ENCODE peak calls at places on chromosomes 4 and X, in five cellular contexts. H is K562, E is SK-N-SH, N is GM12892, S is GM12878. D is an unnamed sample.

GRCh38 chr4:6466756-6467381 is 5.5 kb downstream of the PPP2R2C start:
- DNase-seq in H (no peak), E (no peak), S (no peak), N (no peak), D (no peak)

GRCh38 chrX:40299028-40299479 is 201.3 kb upstream of the BCOR start:
- DNase-seq in H (peak), N (no peak), S (no peak), E (peak), D (no peak)

GRCh38 chr4:76584235-76585152 is 149.5 kb downstream of the SHROOM3 start:
- DNase-seq in N (no peak), S (no peak), H (no peak), E (no peak), D (no peak)

GRCh38 chr4:105807496-105807895 is 87.8 kb upstream of the NPNT start:
- DNase-seq in S (no peak), E (no peak), H (no peak), N (no peak), D (no peak)

GRCh38 chr4:5933996-5934831 is 41.3 kb upstream of the CRMP1 start:
- DNase-seq in S (no peak), E (no peak), N (no peak), H (no peak), D (no peak)

GRCh38 chrX:51461053-51462050 is 35.0 kb downstream of the NUDT11 start:
- DNase-seq in N (no peak), S (no peak), H (peak), E (peak), D (no peak)

GRCh38 chr4:41646862-41647261 is 101.7 kb downstream of the PHOX2B start:
- DNase-seq in N (no peak), H (no peak), E (no peak), S (no peak), D (no peak)

GRCh38 chr4:88112856-88113255 is 45.6 kb downstream of the ABCG2 start:
- DNase-seq in N (no peak), S (no peak), E (no peak), H (no peak), D (no peak)

GRCh38 chr4:91958651-91959050 is 345.1 kb upstream of the GRID2 start:
- DNase-seq in N (no peak), E (peak), S (no peak), H (no peak), D (no peak)

GRCh38 chr4:145935253-145936141 is 3.1 kb downstream of the ZNF827 start:
- DNase-seq in N (peak), S (peak), H (no peak), E (peak), D (no peak)

GRCh38 chr4:55258152-55258863 is 87.7 kb upstream of the SRD5A3 start:
- DNase-seq in E (no peak), N (no peak), S (no peak), H (no peak), D (no peak)

GRCh38 chr4:125387770-125388169 is 73.0 kb downstream of the FAT4 start:
- DNase-seq in N (no peak), H (no peak), S (no peak), E (no peak), D (no peak)

GRCh38 chrX:69137371-69137881 is 27.8 kb downstream of the PJA1 start:
- DNase-seq in E (no peak), N (no peak), H (no peak), S (no peak), D (no peak)

GRCh38 chrX:139094671-139095592 is 383.4 kb upstream of the FGF13 start:
- DNase-seq in S (no peak), N (no peak), E (no peak), H (no peak), D (no peak)

GRCh38 chrX:133183806-133184205 is 34.3 kb downstream of the TFDP3 start:
- DNase-seq in E (no peak), N (no peak), S (no peak), H (no peak), D (no peak)

GRCh38 chr4:122625156-122625555 is 4.3 kb upstream of the IL21 start:
- DNase-seq in H (no peak), N (no peak), S (no peak), E (no peak), D (no peak)

GRCh38 chr4:60923075-60923474 is 277.1 kb upstream of the ADGRL3 start:
- DNase-seq in H (no peak), E (no peak), N (no peak), S (no peak), D (no peak)

GRCh38 chr4:152352645-152353116 is 183.2 kb downstream of the FBXW7 start:
- DNase-seq in H (peak), E (peak), S (peak), N (no peak), D (peak)

GRCh38 chr4:128288689-128289106 is 1.1 kb upstream of the PGRMC2 start:
- DNase-seq in S (peak), N (no peak), E (no peak), H (no peak), D (no peak)

GRCh38 chrX:153361781-153362397 is 27.9 kb downstream of the ZNF275 start:
- DNase-seq in S (no peak), H (no peak), E (no peak), N (no peak), D (no peak)

GRCh38 chr4:25110653-25111329 is 49.5 kb downstream of the SEPSECS start:
- DNase-seq in N (no peak), H (no peak), S (no peak), E (no peak), D (no peak)

GRCh38 chr4:17766826-17767458 is 14.5 kb downstream of the FAM184B start:
- DNase-seq in E (no peak), S (no peak), H (no peak), N (no peak), D (no peak)

GRCh38 chr4:8451440-8452182 is 11.0 kb downstream of the TRMT44 start:
- DNase-seq in S (no peak), H (peak), E (no peak), N (no peak), D (no peak)

GRCh38 chr4:133045288-133045687 is 103.8 kb upstream of the PCDH10 start:
- DNase-seq in H (no peak), S (no peak), E (no peak), N (no peak), D (no peak)

GRCh38 chr4:75142850-75143249 is 209.9 kb downstream of the PARM1 start:
- DNase-seq in H (no peak), E (no peak), S (no peak), N (no peak), D (no peak)
- TF ChIP-seq TAF1 in H (no peak), E (no peak), S (no peak), N (no peak), D (no peak)

GRCh38 chrX:47198687-47199080 is 5.1 kb downstream of the UBA1 start:
- DNase-seq in E (no peak), N (no peak), S (no peak), H (no peak), D (no peak)

GRCh38 chrX:47201545-47201944 is 7.9 kb downstream of the UBA1 start:
- DNase-seq in S (no peak), H (no peak), N (no peak), E (no peak), D (no peak)

GRCh38 chrX:47199286-47199685 is 5.7 kb downstream of the UBA1 start:
- DNase-seq in S (no peak), N (no peak), E (no peak), H (no peak), D (no peak)

GRCh38 chrX:47202316-47202715 is 8.7 kb downstream of the UBA1 start:
- DNase-seq in S (no peak), N (no peak), H (no peak), E (no peak), D (no peak)

GRCh38 chrX:47200385-47201150 is 6.9 kb downstream of the UBA1 start:
- DNase-seq in E (no peak), N (no peak), S (no peak), H (no peak), D (no peak)
- TF ChIP-seq TAF1 in E (no peak), N (no peak), S (no peak), H (no peak), D (no peak)

GRCh38 chr4:108427946-108428345 is 192.4 kb upstream of the RPL34 start:
- DNase-seq in E (no peak), S (no peak), H (no peak), N (no peak), D (no peak)
- TF ChIP-seq TAF1 in E (no peak), S (no peak), H (no peak), N (no peak), D (no peak)

DNA sequence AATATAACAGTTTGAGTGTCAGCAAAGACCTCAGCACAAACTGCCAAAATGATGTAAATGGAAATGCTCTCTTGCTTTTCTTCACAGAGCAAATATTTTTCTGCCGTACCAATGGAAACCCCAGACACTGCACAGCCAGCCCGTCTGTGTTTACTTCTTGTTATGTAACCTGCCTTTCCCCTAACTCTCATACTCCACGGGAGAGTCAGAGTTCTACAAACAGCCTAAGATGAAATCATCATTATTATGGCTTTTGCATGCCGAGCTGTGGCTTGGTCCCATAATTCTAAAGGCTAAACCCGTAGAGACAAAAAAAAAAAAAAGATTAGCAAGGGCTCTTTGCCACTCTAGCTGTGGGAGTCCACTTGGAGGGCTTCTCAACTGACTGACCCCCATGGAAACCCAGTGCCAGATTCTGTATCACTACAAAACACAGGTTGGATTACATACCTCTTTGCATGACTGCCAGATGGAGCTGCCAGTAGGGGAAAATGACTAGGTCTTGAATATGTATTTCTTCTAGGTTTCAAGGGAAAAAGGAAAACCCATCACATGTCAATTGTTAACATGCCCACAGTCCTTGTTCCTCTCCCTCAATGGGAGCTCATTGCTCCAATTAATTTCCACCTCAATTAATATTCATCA is 197.2 kb upstream of the CNKSR2 start:
- DNase-seq in S (no peak), N (no peak), E (no peak), H (no peak), D (no peak)
- TF ChIP-seq TAF1 in S (no peak), N (no peak), E (no peak), H (no peak), D (no peak)

GRCh38 chr4:12126476-12126875 is 697.8 kb upstream of the HS3ST1 start:
- DNase-seq in N (no peak), E (no peak), H (no peak), S (no peak), D (no peak)
- TF ChIP-seq TAF1 in N (no peak), E (no peak), H (no peak), S (no peak), D (no peak)

GRCh38 chr4:1565598-1566295 is 118.4 kb downstream of the FAM53A start:
- DNase-seq in N (no peak), S (no peak), H (no peak), E (no peak), D (no peak)
- TF ChIP-seq TAF1 in N (no peak), S (no peak), H (no peak), E (no peak), D (no peak)

DNA sequence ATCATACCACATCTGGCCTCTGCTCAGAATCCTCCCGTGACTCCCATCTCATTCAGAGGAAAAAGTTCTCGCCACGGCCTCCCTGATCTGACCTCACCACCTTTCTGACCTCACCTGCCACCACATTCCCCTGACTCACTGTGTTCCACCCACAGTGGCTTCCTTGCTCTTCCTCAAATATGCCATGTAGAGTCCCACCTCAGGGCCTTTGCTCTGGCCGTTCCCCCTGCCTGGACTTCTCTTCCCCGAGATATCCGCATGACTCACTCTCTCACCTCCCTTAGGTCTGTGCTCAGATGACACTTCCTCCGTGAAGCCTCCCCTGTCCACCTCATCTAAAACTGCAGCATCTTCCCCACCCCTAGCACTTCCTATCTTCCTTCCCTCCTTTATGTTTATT is 7.2 kb upstream of the TSPYL2 start:
- DNase-seq in S (no peak), H (no peak), E (no peak), N (no peak), D (no peak)
- TF ChIP-seq TAF1 in S (no peak), H (no peak), E (no peak), N (no peak), D (no peak)

GRCh38 chr4:174699654-174700053 is 129.4 kb downstream of the GLRA3 start:
- DNase-seq in H (no peak), S (no peak), N (no peak), E (no peak), D (no peak)
- TF ChIP-seq TAF1 in H (no peak), S (no peak), N (no peak), E (no peak), D (no peak)